ENCODE peak calls at places on chromosomes 3 and 15, in four cellular contexts. K is HepG2, D is A549, F is K562. R is an unnamed sample.

GRCh38 chr3:44076221-44076829 is 165.4 kb upstream of the TOPAZ1 start:
- DNase-seq in K (no peak), D (no peak), F (no peak), R (peak)

GRCh38 chr3:72189344-72189743 is 404.4 kb upstream of the PROK2 start:
- DNase-seq in K (no peak), D (no peak), F (peak), R (no peak)

GRCh38 chr3:119319311-119319710 is 25.1 kb downstream of the ARHGAP31 start:
- DNase-seq in K (no peak), D (no peak), F (no peak), R (no peak)

GRCh38 chr15:70494861-70495571 is 268.3 kb downstream of the UACA start:
- DNase-seq in D (peak), K (peak), F (no peak), R (no peak)

GRCh38 chr15:89611317-89611716 is 36.0 kb downstream of the TICRR start:
- DNase-seq in K (no peak), D (no peak), F (no peak), R (no peak)

GRCh38 chr3:156483961-156484787 is 70.7 kb downstream of the SSR3 start:
- DNase-seq in K (no peak), F (peak), D (no peak), R (no peak)

GRCh38 chr3:81998139-81998755 is 236.8 kb upstream of the GBE1 start:
- DNase-seq in F (no peak), K (no peak), D (no peak), R (no peak)

GRCh38 chr3:197540961-197541377 is 14.8 kb downstream of the BDH1 start:
- DNase-seq in D (no peak), K (no peak), F (no peak), R (no peak)

GRCh38 chr3:156620901-156621300 is 53.5 kb upstream of the TIPARP start:
- DNase-seq in D (no peak), K (no peak), F (no peak), R (no peak)

GRCh38 chr15:90763700-90764099 is 46.6 kb downstream of the BLM start:
- DNase-seq in K (no peak), D (no peak), F (no peak), R (no peak)

GRCh38 chr3:157201648-157202278 is 41.8 kb upstream of the CCNL1 start:
- DNase-seq in F (peak), K (peak), D (peak), R (no peak)

GRCh38 chr3:158713094-158713499 is 19.2 kb downstream of the RARRES1 start:
- DNase-seq in F (peak), D (no peak), K (no peak), R (no peak)

DNA sequence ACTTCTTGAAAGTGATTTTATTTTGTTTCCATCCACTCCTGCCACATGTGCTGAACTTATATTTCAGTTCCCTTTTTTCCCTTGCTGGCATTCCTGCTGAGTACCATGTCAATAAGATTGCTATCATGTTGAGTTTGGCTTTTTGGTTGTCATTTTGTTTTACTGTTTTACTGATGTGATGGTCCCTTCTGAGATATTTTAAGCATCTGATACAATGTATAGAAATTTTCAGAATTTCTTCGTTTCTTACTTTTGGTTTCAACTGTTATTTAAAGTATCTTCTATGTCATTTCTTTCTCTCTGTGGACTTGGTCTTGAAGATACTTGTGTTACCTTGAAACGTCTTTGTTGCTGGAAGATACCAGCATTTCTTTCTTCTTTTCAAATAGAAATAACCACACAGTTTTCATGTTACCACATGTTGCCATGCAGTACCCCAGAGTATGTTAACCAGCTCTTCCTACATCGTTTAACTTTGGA is 14.1 kb downstream of the SIDT1 start:
- DNase-seq in D (no peak), F (no peak), K (no peak), R (no peak)
- TF ChIP-seq PHF8 in D (no peak), F (no peak), K (no peak), R (no peak)

GRCh38 chr15:59997070-59997701 is 6.9 kb upstream of the FOXB1 start:
- DNase-seq in K (no peak), D (no peak), F (peak), R (peak)
- H3K27ac ChIP-seq in K (no peak), D (no peak), F (no peak), R (no peak)

DNA sequence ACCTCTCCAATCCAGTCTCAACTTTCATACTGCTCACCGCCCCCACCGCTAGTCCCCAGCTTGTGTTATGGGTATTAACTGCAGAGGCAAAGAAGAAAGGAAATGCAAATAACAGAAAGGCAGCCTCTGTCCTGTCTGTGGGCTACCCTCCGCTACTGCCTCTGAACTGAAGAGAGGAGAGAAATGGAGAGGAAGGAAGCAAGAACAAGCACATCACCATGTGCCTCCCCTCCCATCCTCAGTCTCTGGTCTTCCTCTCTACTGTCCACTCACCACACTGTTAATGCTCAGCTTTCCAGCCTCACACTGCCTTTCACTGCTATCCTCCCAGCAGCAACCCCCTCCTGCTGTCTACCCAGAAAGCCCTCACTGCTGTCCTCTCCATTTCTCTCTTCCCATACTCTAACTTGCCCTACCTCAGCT is 139.0 kb upstream of the SLC2A2 start:
- DNase-seq in F (no peak), K (no peak), D (no peak), R (no peak)
- TF ChIP-seq PHF8 in F (no peak), K (no peak), D (no peak), R (no peak)

GRCh38 chr15:45402955-45403892 is 24.9 kb upstream of the GATM start:
- DNase-seq in F (peak), K (no peak), D (peak), R (peak)

GRCh38 chr15:45397116-45397665 is 18.8 kb upstream of the GATM start:
- DNase-seq in D (no peak), F (no peak), K (no peak), R (no peak)

GRCh38 chr15:45401665-45402161 is 23.4 kb upstream of the GATM start:
- DNase-seq in F (no peak), D (no peak), K (no peak), R (no peak)

GRCh38 chr15:45402162-45402954 is 24.0 kb upstream of the GATM start:
- DNase-seq in F (peak), D (peak), K (peak), R (peak)

DNA sequence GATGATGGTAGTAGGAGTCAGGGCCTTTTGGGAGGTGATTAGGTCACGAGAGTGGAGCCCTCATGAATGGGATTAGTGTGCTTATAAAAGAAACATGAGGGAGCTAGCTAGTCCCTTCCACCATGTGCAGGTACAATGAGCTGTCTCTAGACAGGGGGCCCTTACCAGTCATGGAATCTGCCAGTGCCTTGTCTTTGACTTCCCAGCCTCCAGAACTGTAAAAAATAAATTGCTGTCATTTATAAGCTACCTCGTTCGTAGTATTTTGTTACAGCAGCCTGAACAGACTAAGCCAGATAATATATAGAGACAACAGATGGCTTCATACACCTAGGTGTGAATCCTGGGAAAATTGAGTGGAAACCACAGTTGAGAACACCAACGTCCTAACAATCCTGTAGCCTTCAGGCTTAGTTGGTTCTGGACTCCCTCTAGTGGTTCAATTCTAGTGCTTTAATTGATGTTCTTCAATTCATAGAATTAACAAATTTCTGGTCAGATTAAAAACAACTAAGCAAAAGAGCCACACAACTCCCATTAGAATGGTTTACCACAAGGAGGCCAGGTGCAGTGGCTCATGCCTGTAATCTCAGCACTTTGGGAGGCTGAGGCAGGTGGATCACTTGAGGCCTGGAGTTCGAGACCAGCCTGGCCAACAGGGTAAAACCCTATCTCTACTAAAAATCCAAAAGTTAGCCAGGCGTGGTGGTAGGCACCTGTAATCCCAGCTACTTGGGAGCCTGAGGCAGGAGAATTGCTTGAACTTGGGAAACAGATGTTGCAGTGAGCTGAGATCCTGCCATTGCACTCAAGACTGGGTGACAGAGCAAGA is 21.3 kb upstream of the GATM start:
- DNase-seq in K (peak), F (peak), D (peak), R (no peak)
- H3K27ac ChIP-seq in K (no peak), F (no peak), D (no peak), R (no peak)

GRCh38 chr3:191388823-191389222 is 58.5 kb upstream of the UTS2B start:
- DNase-seq in D (no peak), F (no peak), K (no peak), R (no peak)
- TF ChIP-seq PHF8 in D (no peak), F (no peak), K (no peak), R (no peak)

R was measured in H1.